ENCODE peak calls at places on chromosome 15, in five cellular contexts. C is HFF-Myc, L is GM06990, Y is mesothelial cell of epicardium, R is endothelial cell. Z is an unnamed sample.

GRCh38 chr15:87573534-87573933 is 683.0 kb downstream of the NTRK3 start:
- DNase-seq in C (no peak), L (no peak), Y (no peak), R (no peak), Z (no peak)

GRCh38 chr15:40590635-40591105 is 3.4 kb upstream of the KNL1 start:
- DNase-seq in C (no peak), L (no peak), Y (no peak), R (peak), Z (no peak)

GRCh38 chr15:68829068-68829467 is 8.4 kb upstream of the ANP32A start:
- DNase-seq in C (no peak), L (no peak), Y (no peak), R (peak), Z (no peak)

GRCh38 chr15:83112233-83112958 is 5.0 kb downstream of the TM6SF1 start:
- DNase-seq in C (peak), L (no peak), Y (no peak), R (peak), Z (no peak)

GRCh38 chr15:76099388-76099787 is 39.6 kb downstream of the TMEM266 start:
- DNase-seq in C (no peak), L (no peak), Y (no peak), R (no peak), Z (no peak)

GRCh38 chr15:33195283-33195682 is 769 bp upstream of the FMN1 start:
- DNase-seq in C (no peak), L (no peak), Y (no peak), R (no peak), Z (no peak)

GRCh38 chr15:69762373-69763148 is 309.9 kb downstream of the RPLP1 start:
- DNase-seq in C (no peak), L (no peak), Y (no peak), R (peak), Z (no peak)

GRCh38 chr15:41893422-41894250 is at the start of gene SPTBN5:
- DNase-seq in C (no peak), L (no peak), Y (no peak), R (no peak), Z (no peak)

GRCh38 chr15:90342655-90343054 is 9.4 kb upstream of the ZNF774 start:
- DNase-seq in C (no peak), L (no peak), Y (no peak), R (no peak), Z (no peak)

GRCh38 chr15:83300826-83301225 is 16.4 kb upstream of the BNC1 start:
- DNase-seq in C (no peak), L (no peak), Y (no peak), R (no peak), Z (no peak)

GRCh38 chr15:74389115-74390048 is 21.9 kb upstream of the CYP11A1 start:
- DNase-seq in C (no peak), L (no peak), Y (no peak), R (no peak), Z (no peak)

GRCh38 chr15:77002954-77003912 is 8.3 kb downstream of the PSTPIP1 start:
- DNase-seq in C (no peak), L (peak), Y (no peak), R (no peak), Z (peak)

GRCh38 chr15:43293402-43293801 is 26.7 kb upstream of the TGM5 start:
- DNase-seq in C (no peak), L (no peak), Y (no peak), R (no peak), Z (no peak)

GRCh38 chr15:82647045-82647834 is at the start of gene CPEB1:
- DNase-seq in C (no peak), L (peak), Y (no peak), R (peak), Z (no peak)

GRCh38 chr15:95663156-95663831 is 667.2 kb upstream of the NR2F2 start:
- DNase-seq in C (no peak), L (no peak), Y (no peak), R (no peak), Z (no peak)

GRCh38 chr15:44593042-44593736 is 56.2 kb downstream of the EIF3J start:
- DNase-seq in C (no peak), L (no peak), Y (no peak), R (no peak), Z (no peak)

GRCh38 chr15:65521355-65521754 is 3.9 kb upstream of the DPP8 start:
- DNase-seq in C (no peak), L (no peak), Y (no peak), R (no peak), Z (no peak)

GRCh38 chr15:96150277-96150676 is 180.2 kb upstream of the NR2F2 start:
- DNase-seq in C (no peak), L (no peak), Y (no peak), R (no peak), Z (no peak)

GRCh38 chr15:81530271-81530670 is 156.3 kb upstream of the TMC3 start:
- DNase-seq in C (no peak), L (no peak), Y (no peak), R (no peak), Z (no peak)

GRCh38 chr15:65366122-65366892 is 11.5 kb downstream of the IGDCC3 start:
- DNase-seq in C (no peak), L (no peak), Y (no peak), R (no peak), Z (no peak)

GRCh38 chr15:77544162-77544561 is 88.5 kb downstream of the LINGO1 start:
- DNase-seq in C (no peak), L (no peak), Y (no peak), R (no peak), Z (no peak)

GRCh38 chr15:40984963-40985362 is 31.7 kb downstream of the CHAC1 start:
- DNase-seq in C (no peak), L (no peak), Y (no peak), R (no peak), Z (no peak)

GRCh38 chr15:69064649-69065048 is 50.2 kb downstream of the NOX5 start:
- DNase-seq in C (no peak), L (no peak), Y (no peak), R (no peak), Z (no peak)

GRCh38 chr15:79673416-79674123 is 223.2 kb downstream of the MTHFS start:
- DNase-seq in C (peak), L (peak), Y (no peak), R (no peak), Z (no peak)

GRCh38 chr15:33852570-33852969 is 115.7 kb upstream of the CHRM5 start:
- DNase-seq in C (peak), L (no peak), Y (no peak), R (no peak), Z (no peak)

GRCh38 chr15:40092416-40093223 is 16.1 kb downstream of the BMF start:
- DNase-seq in C (peak), L (no peak), Y (no peak), R (no peak), Z (no peak)

GRCh38 chr15:23570466-23570865 is 5.0 kb downstream of the MKRN3 start:
- DNase-seq in C (no peak), L (no peak), Y (no peak), R (no peak), Z (no peak)

GRCh38 chr15:77033417-77033728 is 37.5 kb downstream of the TSPAN3 start:
- DNase-seq in C (no peak), L (no peak), Y (peak), R (no peak), Z (peak)

GRCh38 chr15:51727141-51727897 is 10.1 kb downstream of the LYSMD2 start:
- DNase-seq in C (no peak), L (no peak), Y (no peak), R (no peak), Z (no peak)
- TF ChIP-seq CTCF in C (peak), L (peak), Y (no peak), R (no peak), Z (no peak)

DNA sequence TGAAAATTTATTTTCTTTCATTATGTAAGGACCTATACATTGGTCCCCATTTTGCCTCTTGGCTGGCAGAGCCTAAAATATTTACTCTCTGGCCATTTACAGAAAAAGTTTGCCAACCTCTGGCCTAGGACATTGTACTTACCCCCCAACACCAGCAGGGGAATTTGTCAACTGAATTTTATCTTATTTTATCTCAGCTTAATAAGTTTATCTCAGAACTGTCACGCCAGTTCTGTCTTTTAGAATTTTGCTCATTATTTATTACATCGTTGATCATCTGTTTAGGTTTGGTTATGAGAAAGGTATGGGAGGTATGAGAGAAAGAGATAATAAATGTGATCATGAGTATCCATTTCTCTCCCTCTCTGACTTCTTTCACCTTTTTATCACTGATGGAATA is 38.3 kb downstream of the CHD2 start:
- DNase-seq in C (no peak), L (no peak), Y (no peak), R (no peak), Z (no peak)
- TF ChIP-seq CTCF in C (no peak), L (no peak), Y (peak), R (peak), Z (peak)

GRCh38 chr15:60134609-60135008 is 130.5 kb downstream of the FOXB1 start:
- DNase-seq in C (no peak), L (no peak), Y (no peak), R (no peak), Z (no peak)
- TF ChIP-seq CTCF in C (peak), L (peak), Y (no peak), R (no peak), Z (no peak)

GRCh38 chr15:100570735-100571363 is 31.1 kb downstream of the LINS1 start:
- DNase-seq in C (no peak), L (peak), Y (no peak), R (no peak), Z (no peak)

GRCh38 chr15:100573526-100573925 is 28.5 kb downstream of the LINS1 start:
- DNase-seq in C (no peak), L (no peak), Y (no peak), R (no peak), Z (no peak)

GRCh38 chr15:100570282-100570681 is 31.7 kb downstream of the LINS1 start:
- DNase-seq in C (no peak), L (no peak), Y (no peak), R (no peak), Z (no peak)

GRCh38 chr15:100571592-100572167 is 30.3 kb downstream of the LINS1 start:
- DNase-seq in C (no peak), L (no peak), Y (no peak), R (no peak), Z (no peak)

GRCh38 chr15:100572362-100572983 is 29.5 kb downstream of the LINS1 start:
- DNase-seq in C (no peak), L (no peak), Y (no peak), R (no peak), Z (no peak)
- TF ChIP-seq CTCF in C (no peak), L (peak), Y (peak), R (peak), Z (peak)

DNA sequence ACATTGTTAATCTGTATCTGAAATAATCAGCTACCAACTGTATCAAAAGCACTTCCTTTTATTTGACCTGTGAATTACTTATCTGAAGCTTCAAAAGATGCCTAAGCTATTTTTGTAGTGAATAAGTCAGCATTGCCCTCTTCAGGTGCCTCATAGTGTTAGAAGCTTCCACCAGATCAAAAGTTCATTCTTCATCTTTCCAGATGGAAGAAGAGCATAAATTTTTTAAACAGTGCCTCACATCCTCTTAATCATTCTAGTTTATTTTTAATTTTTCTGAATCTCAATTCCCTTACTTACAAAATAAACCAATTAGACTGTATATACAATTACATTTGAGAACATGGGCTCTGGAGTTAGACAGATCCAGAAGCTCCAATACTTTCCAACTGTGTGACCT is 65.0 kb downstream of the MYO5A start:
- DNase-seq in C (no peak), L (no peak), Y (no peak), R (no peak), Z (no peak)
- TF ChIP-seq CTCF in C (no peak), L (peak), Y (no peak), R (no peak), Z (no peak)

Z was measured in natural killer cell.